ENCODE peak calls at places on chromosomes 5 and 9, in six cellular contexts. Y is CD8-positive, alpha-beta memory T cell; B is mammary epithelial cell; O is effector memory CD4-positive, alpha-beta T cell; F is fibroblast of lung; Q is CD8-positive, alpha-beta T cell. P is an unnamed sample.

GRCh38 chr5:142508027-142508426 is 177.9 kb downstream of the FGF1 start:
- DNase-seq in O (no peak), Q (no peak), B (no peak), F (no peak), Y (no peak), P (no peak)

GRCh38 chr5:9212605-9213004 is 333.3 kb downstream of the SEMA5A start:
- DNase-seq in O (no peak), Y (no peak), B (peak; percentile 17), F (no peak), Q (no peak), P (no peak)

GRCh38 chr5:174159327-174160247 is 114.1 kb downstream of the NSG2 start:
- DNase-seq in B (peak; percentile 51), F (peak; percentile 3), Y (no peak), Q (no peak), O (no peak), P (no peak)

GRCh38 chr5:11507156-11507910 is 396.9 kb downstream of the CTNND2 start:
- DNase-seq in Y (no peak), B (no peak), F (no peak), O (no peak), Q (no peak), P (no peak)

GRCh38 chr5:6943749-6944148 is 230.5 kb downstream of the TENT4A start:
- DNase-seq in F (no peak), O (no peak), Y (no peak), Q (no peak), B (no peak), P (no peak)

GRCh38 chr5:138963763-138964371 is 88.7 kb upstream of the LRRTM2 start:
- DNase-seq in O (no peak), B (no peak), Q (no peak), F (no peak), Y (no peak), P (no peak)

GRCh38 chr9:131045300-131046092 is 36.5 kb downstream of the LAMC3 start:
- DNase-seq in B (no peak), F (no peak), O (no peak), Q (no peak), Y (no peak), P (no peak)

GRCh38 chr9:4137755-4138154 is 162.1 kb downstream of the GLIS3 start:
- DNase-seq in Q (no peak), B (peak; percentile 56), F (peak; percentile 48), O (no peak), Y (no peak), P (no peak)

GRCh38 chr5:36723921-36724320 is 117.5 kb downstream of the SLC1A3 start:
- DNase-seq in F (no peak), Q (no peak), B (no peak), Y (no peak), O (no peak), P (no peak)

GRCh38 chr9:96587295-96587694 is 32.3 kb downstream of the CDC14B start:
- DNase-seq in Y (no peak), F (no peak), O (no peak), B (no peak), Q (no peak), P (no peak)

GRCh38 chr9:117191504-117192375 is 223.1 kb downstream of the ASTN2 start:
- DNase-seq in Q (no peak), F (no peak), Y (no peak), O (no peak), B (no peak), P (peak; percentile 6)

GRCh38 chr9:112119225-112120045 is 55.7 kb downstream of the SUSD1 start:
- DNase-seq in F (peak; percentile 3), B (peak; percentile 83), O (no peak), Q (no peak), Y (no peak), P (no peak)

GRCh38 chr5:67969631-67970030 is 245.9 kb upstream of the PIK3R1 start:
- DNase-seq in F (no peak), Y (no peak), O (no peak), B (peak; percentile 56), Q (no peak), P (no peak)

GRCh38 chr5:139738777-139739611 is 56.6 kb upstream of the PSD2 start:
- DNase-seq in B (peak; percentile 66), O (no peak), F (no peak), Q (no peak), Y (no peak), P (no peak)

GRCh38 chr9:103867886-103868285 is 226.2 kb upstream of the SMC2 start:
- DNase-seq in F (no peak), Q (no peak), B (peak; percentile 11), Y (no peak), O (no peak), P (no peak)
- H3K27ac ChIP-seq in F (no peak overlapping the region), Q (no peak overlapping the region), B (no peak overlapping the region), Y (no peak overlapping the region), O (no peak overlapping the region), P (no peak overlapping the region)

GRCh38 chr9:71765693-71766092 is 2.6 kb downstream of the CEMIP2 start:
- DNase-seq in Q (no peak), O (no peak), Y (no peak), B (peak; percentile 76), F (peak; percentile 46), P (no peak)
- H3K27ac ChIP-seq in Q (no peak overlapping the region), O (peak overlapping the region; percentile 15), Y (no peak overlapping the region), B (peak overlapping the region; percentile 29), F (no peak overlapping the region), P (no peak overlapping the region)

DNA sequence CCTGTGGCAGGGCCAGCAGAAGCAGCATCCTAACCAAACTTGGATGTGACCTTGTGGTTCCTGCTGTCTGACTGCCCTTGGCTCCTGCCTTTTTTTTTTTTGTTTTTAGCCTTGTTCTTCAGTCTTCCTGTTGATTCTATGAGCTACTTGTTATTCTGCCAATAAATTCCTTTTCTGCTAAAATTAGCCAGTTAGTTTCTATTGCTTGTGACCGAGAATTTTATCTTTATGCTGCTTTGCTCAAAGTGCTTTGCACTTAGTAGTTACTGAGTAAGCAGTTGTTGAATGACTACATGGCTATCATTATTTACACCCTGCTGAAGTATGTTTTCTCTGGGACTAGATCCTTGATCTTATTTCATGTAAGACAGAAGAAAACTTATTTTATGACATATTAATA is 20.8 kb upstream of the ATG10 start:
- DNase-seq in O (no peak), B (no peak), Y (no peak), Q (no peak), F (no peak), P (no peak)
- H3K27ac ChIP-seq in O (no peak overlapping the region), B (no peak overlapping the region), Y (no peak overlapping the region), Q (no peak overlapping the region), F (no peak overlapping the region), P (no peak overlapping the region)

GRCh38 chr5:14444988-14445387 is 136.6 kb upstream of the OTULINL start:
- DNase-seq in F (no peak), B (peak; percentile 36), Y (no peak), Q (no peak), O (no peak), P (no peak)

GRCh38 chr5:14445581-14446290 is 135.9 kb upstream of the OTULINL start:
- DNase-seq in F (no peak), Q (no peak), Y (no peak), B (peak; percentile 31), O (no peak), P (peak; percentile 74)

GRCh38 chr5:14443665-14444064 is 137.9 kb upstream of the OTULINL start:
- DNase-seq in O (no peak), F (no peak), B (no peak), Q (no peak), Y (no peak), P (no peak)

GRCh38 chr5:14440598-14441401 is 140.8 kb upstream of the OTULINL start:
- DNase-seq in Q (no peak), Y (no peak), F (peak; percentile 95), O (no peak), B (no peak), P (peak; percentile 70)

DNA sequence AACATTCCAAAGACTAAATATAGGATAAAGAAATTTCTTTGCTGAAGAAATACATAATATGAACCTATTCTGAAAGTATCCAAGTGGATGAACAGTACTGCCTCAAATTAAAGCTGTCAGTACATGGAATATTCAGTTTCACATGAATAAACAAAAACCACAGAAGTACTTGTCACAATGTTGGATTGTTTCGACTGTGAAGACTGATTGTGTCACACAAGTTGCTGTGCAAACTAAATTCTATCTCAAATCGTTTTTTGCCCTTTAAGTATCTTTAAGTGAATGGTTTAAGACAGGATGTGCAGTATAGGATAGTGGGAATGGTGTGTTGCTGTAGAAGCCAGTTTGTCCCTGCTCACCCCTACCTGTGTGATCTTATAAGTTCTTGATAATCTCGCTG is 137.4 kb upstream of the OTULINL start:
- DNase-seq in Q (no peak), F (no peak), Y (no peak), B (no peak), O (no peak), P (no peak)
- H3K27ac ChIP-seq in Q (no peak overlapping the region), F (peak overlapping the region; percentile 12), Y (no peak overlapping the region), B (no peak overlapping the region), O (no peak overlapping the region), P (peak overlapping the region; percentile 13)

GRCh38 chr9:124652994-124653393 is 118.1 kb downstream of the NR6A1 start:
- DNase-seq in O (no peak), Y (no peak), Q (no peak), B (no peak), F (no peak), P (no peak)
- H3K27ac ChIP-seq in O (no peak overlapping the region), Y (no peak overlapping the region), Q (no peak overlapping the region), B (peak overlapping the region; percentile 62), F (no peak overlapping the region), P (no peak overlapping the region)